ENCODE peak calls at places on chromosomes 3 and 15, in four cellular contexts. One of them, this sample, is unnamed.

GRCh38 chr3:74410276-74410941 is 204.1 kb downstream of the CNTN3 start:
- DNase-seq in B cell: no peak
- DNase-seq in T-helper 1 cell: no peak
- DNase-seq in psoas muscle: no peak
- DNase-seq in this sample: no peak

GRCh38 chr3:149586871-149587270 is 71.0 kb downstream of the WWTR1 start:
- DNase-seq in B cell: no peak
- DNase-seq in psoas muscle: no peak
- DNase-seq in T-helper 1 cell: no peak
- DNase-seq in this sample: no peak

GRCh38 chr3:52723935-52724334 is 18.0 kb downstream of the SPCS1 start:
- DNase-seq in B cell: no peak
- DNase-seq in T-helper 1 cell: no peak
- DNase-seq in psoas muscle: no peak
- DNase-seq in this sample: no peak

GRCh38 chr3:76812649-76813048 is 227.2 kb upstream of the ROBO2 start:
- DNase-seq in T-helper 1 cell: no peak
- DNase-seq in psoas muscle: no peak
- DNase-seq in B cell: no peak
- DNase-seq in this sample: no peak

GRCh38 chr15:48682949-48683651 is 37.6 kb upstream of the FBN1 start:
- DNase-seq in T-helper 1 cell: no peak
- DNase-seq in psoas muscle: peak; percentile 72
- DNase-seq in B cell: no peak
- DNase-seq in this sample: no peak

GRCh38 chr3:8421267-8421666 is 80.4 kb upstream of the LMCD1 start:
- DNase-seq in T-helper 1 cell: no peak
- DNase-seq in psoas muscle: no peak
- DNase-seq in B cell: no peak
- DNase-seq in this sample: no peak

GRCh38 chr3:188729422-188729821 is 442.3 kb upstream of the TPRG1 start:
- DNase-seq in T-helper 1 cell: no peak
- DNase-seq in psoas muscle: no peak
- DNase-seq in B cell: peak; percentile 9
- DNase-seq in this sample: no peak

GRCh38 chr3:152272771-152273242 is 4.1 kb downstream of the MBNL1 start:
- DNase-seq in T-helper 1 cell: no peak
- DNase-seq in psoas muscle: no peak
- DNase-seq in B cell: no peak
- DNase-seq in this sample: no peak

GRCh38 chr3:133437391-133438093 is 37.7 kb downstream of the BFSP2 start:
- DNase-seq in T-helper 1 cell: no peak
- DNase-seq in psoas muscle: no peak
- DNase-seq in B cell: peak; percentile 63
- DNase-seq in this sample: no peak

GRCh38 chr3:194718069-194718468 is 32.4 kb downstream of the FAM43A start:
- DNase-seq in psoas muscle: no peak
- DNase-seq in T-helper 1 cell: no peak
- DNase-seq in B cell: no peak
- DNase-seq in this sample: no peak

GRCh38 chr3:129058441-129059194 is 2.0 kb upstream of the GP9 start:
- DNase-seq in B cell: peak; percentile 42
- DNase-seq in psoas muscle: peak; percentile 8
- DNase-seq in T-helper 1 cell: no peak
- DNase-seq in this sample: no peak

GRCh38 chr15:33722005-33722672 is 246.2 kb upstream of the CHRM5 start:
- DNase-seq in B cell: peak; percentile 30
- DNase-seq in psoas muscle: no peak
- DNase-seq in T-helper 1 cell: no peak
- DNase-seq in this sample: no peak

GRCh38 chr3:38453914-38454178 is 156 bp downstream of the ACVR2B start:
- DNase-seq in B cell: no peak
- DNase-seq in psoas muscle: no peak
- DNase-seq in T-helper 1 cell: no peak
- DNase-seq in this sample: no peak

GRCh38 chr3:127136024-127136600 is 56.8 kb upstream of the PRR23E start:
- DNase-seq in T-helper 1 cell: no peak
- DNase-seq in B cell: no peak
- DNase-seq in psoas muscle: no peak
- DNase-seq in this sample: no peak

GRCh38 chr3:32297366-32297765 is 58.9 kb downstream of the CMTM8 start:
- DNase-seq in T-helper 1 cell: peak; percentile 70
- DNase-seq in psoas muscle: no peak
- DNase-seq in B cell: no peak
- DNase-seq in this sample: no peak

GRCh38 chr3:114272271-114272670 is 21.6 kb upstream of the TIGIT start:
- DNase-seq in psoas muscle: no peak
- DNase-seq in T-helper 1 cell: no peak
- DNase-seq in B cell: no peak
- DNase-seq in this sample: no peak

GRCh38 chr15:94844533-94845390 is 613.4 kb downstream of the MCTP2 start:
- DNase-seq in B cell: no peak
- DNase-seq in psoas muscle: peak; percentile 80
- DNase-seq in T-helper 1 cell: no peak
- DNase-seq in this sample: no peak

GRCh38 chr3:120144267-120144666 is 50.0 kb upstream of the GSK3B start:
- DNase-seq in psoas muscle: no peak
- DNase-seq in T-helper 1 cell: no peak
- DNase-seq in B cell: no peak
- DNase-seq in this sample: no peak

GRCh38 chr3:188212308-188212969 is 58.5 kb downstream of the LPP start:
- DNase-seq in T-helper 1 cell: no peak
- DNase-seq in psoas muscle: no peak
- DNase-seq in B cell: no peak
- DNase-seq in this sample: no peak